ENCODE peak calls at places on chromosome 14, in four cellular contexts. M is aorta, V is lung, T is breast epithelium. Y is an unnamed sample. For H3K4me1, the result is how much of the 10 kb centered on the place peaks cover.

GRCh38 chr14:63182967-63183366 is 21.3 kb upstream of the RHOJ start:
- DNase-seq in M (no peak), V (no peak), T (no peak), Y (no peak)

GRCh38 chr14:57388072-57388471 is 2.3 kb upstream of the NAA30 start:
- DNase-seq in M (no peak), V (no peak), T (no peak), Y (no peak)

GRCh38 chr14:49634547-49635334 is at the start of gene DNAAF2:
- DNase-seq in M (peak), V (peak), T (peak), Y (no peak)

GRCh38 chr14:30896435-30896834 is 22.1 kb downstream of the COCH start:
- DNase-seq in M (no peak), V (no peak), T (no peak), Y (no peak)

GRCh38 chr14:65258391-65258790 is 154.1 kb upstream of the FUT8 start:
- DNase-seq in M (no peak), V (no peak), T (no peak), Y (no peak)

GRCh38 chr14:47012533-47012932 is 361.0 kb upstream of the RPL10L start:
- DNase-seq in M (no peak), V (no peak), T (no peak), Y (no peak)

GRCh38 chr14:21160061-21160610 is 4.3 kb upstream of the OR5AU1 start:
- DNase-seq in M (no peak), V (no peak), T (no peak), Y (no peak)

GRCh38 chr14:34059925-34060746 is 109.3 kb upstream of the EGLN3 start:
- DNase-seq in M (peak), V (peak), T (peak), Y (peak)

GRCh38 chr14:44979273-44979672 is 17.3 kb downstream of the TOGARAM1 start:
- DNase-seq in M (no peak), V (no peak), T (no peak), Y (no peak)

GRCh38 chr14:32692441-32692840 is 246.2 kb upstream of the NPAS3 start:
- DNase-seq in M (no peak), V (no peak), T (no peak), Y (no peak)

GRCh38 chr14:62001988-62002387 is 239.8 kb downstream of the SNAPC1 start:
- DNase-seq in M (no peak), V (no peak), T (no peak), Y (no peak)

GRCh38 chr14:20429801-20430669 is 5.9 kb downstream of the KLHL33 start:
- DNase-seq in M (no peak), V (peak), T (no peak), Y (no peak)

GRCh38 chr14:49218436-49219092 is 367.6 kb downstream of the RPS29 start:
- DNase-seq in M (no peak), V (no peak), T (no peak), Y (no peak)

GRCh38 chr14:31243860-31244259 is 36.3 kb upstream of the HECTD1 start:
- DNase-seq in M (no peak), V (peak), T (no peak), Y (no peak)

GRCh38 chr14:93536945-93537344 is 106.2 kb downstream of the UNC79 start:
- DNase-seq in M (no peak), V (no peak), T (no peak), Y (no peak)

GRCh38 chr14:87908591-87908990 is 84.4 kb downstream of the GALC start:
- DNase-seq in M (no peak), V (no peak), T (no peak), Y (no peak)

GRCh38 chr14:21101802-21102413 is 1.0 kb downstream of the TMEM253 start:
- DNase-seq in M (no peak), V (no peak), T (peak), Y (no peak)

GRCh38 chr14:92517761-92518160 is 4.2 kb downstream of the RIN3 start:
- DNase-seq in M (no peak), V (no peak), T (no peak), Y (no peak)

GRCh38 chr14:55754471-55754870 is 174.5 kb downstream of the KTN1 start:
- DNase-seq in M (no peak), V (no peak), T (no peak), Y (no peak)

GRCh38 chr14:70114621-70115156 is 74.1 kb downstream of the SLC8A3 start:
- DNase-seq in M (no peak), V (no peak), T (no peak), Y (no peak)

GRCh38 chr14:62409185-62409584 is 636.1 kb downstream of the KCNH5 start:
- DNase-seq in M (no peak), V (no peak), T (no peak), Y (no peak)

GRCh38 chr14:91146661-91147060 is 32.8 kb downstream of the DGLUCY start:
- DNase-seq in M (no peak), V (no peak), T (no peak), Y (no peak)

GRCh38 chr14:64502476-64503183 is 1.0 kb downstream of the ZBTB25 start:
- DNase-seq in M (no peak), V (no peak), T (peak), Y (no peak)

GRCh38 chr14:60649815-60650381 is 621 bp upstream of the SIX1 start:
- DNase-seq in M (no peak), V (no peak), T (no peak), Y (no peak)

GRCh38 chr14:60651936-60652673 is 2.8 kb upstream of the SIX1 start:
- DNase-seq in M (no peak), V (no peak), T (no peak), Y (no peak)

GRCh38 chr14:60650382-60650961 is 1.2 kb upstream of the SIX1 start:
- DNase-seq in M (no peak), V (no peak), T (no peak), Y (no peak)

GRCh38 chr14:60652674-60653387 is 3.6 kb upstream of the SIX1 start:
- DNase-seq in M (no peak), V (no peak), T (no peak), Y (no peak)

DNA sequence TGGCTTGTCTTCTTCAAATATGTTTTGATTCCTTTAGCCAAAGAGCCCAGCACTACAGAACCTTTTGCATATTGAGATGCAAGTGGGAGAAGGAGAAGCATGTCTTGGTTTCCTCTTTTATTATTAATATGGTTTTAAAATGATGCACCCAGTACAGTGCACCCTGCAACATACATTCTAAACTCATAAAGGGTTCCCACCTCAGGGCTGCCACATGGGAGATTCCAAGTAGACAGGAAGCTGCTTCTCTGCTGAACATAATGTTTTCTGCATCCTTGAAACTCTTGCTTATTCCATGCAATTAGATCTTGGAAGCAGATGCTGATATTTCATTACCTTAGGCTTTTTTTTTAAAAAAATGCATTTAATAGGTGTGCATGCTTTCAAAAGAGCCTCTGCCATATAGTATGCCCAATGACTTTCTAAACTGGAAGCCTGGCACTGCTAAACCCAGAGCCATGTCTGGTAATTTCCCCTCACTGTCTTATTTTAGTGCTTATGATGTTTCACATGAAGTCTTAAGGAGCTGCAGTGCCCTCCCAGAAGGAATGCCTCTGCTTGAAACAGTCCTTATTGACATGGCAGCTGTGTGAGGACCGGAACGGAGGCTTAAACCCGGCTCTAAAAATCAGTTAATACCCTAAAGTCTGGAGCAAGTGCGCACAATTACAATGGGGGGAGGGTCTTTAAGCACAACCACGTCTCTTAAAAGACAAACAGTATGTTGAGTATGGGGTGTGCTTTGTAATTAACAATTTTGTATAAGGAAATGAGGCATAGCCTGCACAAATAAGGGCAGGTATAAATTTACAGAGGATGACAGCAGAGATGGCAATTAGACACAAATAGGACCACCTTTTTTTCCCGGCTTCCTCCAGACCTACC is 2.0 kb upstream of the SIX1 start:
- DNase-seq in M (no peak), V (no peak), T (no peak), Y (no peak)
- H3K4me1 ChIP-seq in M (under half), V (under half), T (under half), Y (under half)

GRCh38 chr14:76181546-76181945 is 29.8 kb downstream of the GPATCH2L start:
- DNase-seq in M (no peak), V (no peak), T (no peak), Y (no peak)

GRCh38 chr14:76191297-76191696 is 39.6 kb downstream of the GPATCH2L start:
- DNase-seq in M (no peak), V (peak), T (no peak), Y (no peak)

DNA sequence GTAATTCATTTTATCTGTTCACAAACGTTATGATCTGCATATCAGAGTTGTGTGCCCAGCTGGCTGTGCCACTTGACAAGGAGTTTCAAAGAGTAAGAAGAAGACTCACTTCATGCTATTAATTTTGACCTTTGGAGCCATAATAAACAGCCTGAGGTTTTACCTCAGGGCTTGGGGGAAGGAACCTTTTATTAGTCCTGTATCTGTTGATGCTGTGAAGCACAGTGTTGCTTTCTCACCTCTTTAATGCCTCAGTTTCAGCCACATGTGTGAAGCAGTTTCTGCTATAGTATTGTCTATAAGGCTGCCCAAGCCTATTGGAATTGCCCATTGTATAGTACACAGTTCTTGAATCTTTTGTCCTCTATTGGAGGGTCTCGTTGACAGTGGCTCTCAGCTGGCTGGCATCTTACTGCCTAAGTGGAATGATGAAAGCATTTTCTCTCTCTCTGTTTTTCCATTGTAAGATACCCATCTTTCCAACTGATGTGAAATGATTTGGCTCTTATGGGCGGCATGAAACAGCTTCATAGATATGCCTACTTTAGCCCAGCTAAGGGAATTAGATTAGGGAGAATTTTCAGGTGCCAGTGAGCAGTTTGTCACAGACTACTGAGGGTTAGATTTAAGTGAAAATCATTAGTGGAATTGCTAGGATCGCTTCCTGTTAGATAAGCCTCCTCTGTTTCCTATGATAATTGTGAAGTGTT is 34.8 kb downstream of the GPATCH2L start:
- DNase-seq in M (no peak), V (no peak), T (no peak), Y (no peak)
- H3K27ac ChIP-seq in M (no peak), V (no peak), T (no peak), Y (no peak)

DNA sequence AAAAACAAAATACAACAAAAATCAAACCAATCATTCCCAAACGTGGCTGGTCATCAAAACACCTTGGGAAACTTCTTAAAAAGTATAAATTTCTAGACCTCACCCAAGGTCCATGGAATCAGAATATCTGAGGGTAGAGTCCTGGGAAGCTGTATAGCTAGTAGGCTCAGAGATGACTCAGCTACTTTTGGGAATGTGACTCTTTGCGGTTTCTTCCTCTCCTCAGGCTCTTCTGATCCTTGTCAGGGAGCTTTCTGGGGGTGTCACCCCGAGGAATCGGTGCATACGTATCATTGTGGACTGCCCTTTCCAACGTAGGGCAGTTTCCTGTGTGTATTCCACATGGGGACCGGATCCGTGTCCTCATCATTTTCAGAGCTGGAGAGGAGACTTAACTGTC is 14.8 kb downstream of the JDP2 start:
- DNase-seq in M (no peak), V (no peak), T (no peak), Y (no peak)
- H3K4me1 ChIP-seq in M (under half), V (under half), T (under half), Y (half or more)

DNA sequence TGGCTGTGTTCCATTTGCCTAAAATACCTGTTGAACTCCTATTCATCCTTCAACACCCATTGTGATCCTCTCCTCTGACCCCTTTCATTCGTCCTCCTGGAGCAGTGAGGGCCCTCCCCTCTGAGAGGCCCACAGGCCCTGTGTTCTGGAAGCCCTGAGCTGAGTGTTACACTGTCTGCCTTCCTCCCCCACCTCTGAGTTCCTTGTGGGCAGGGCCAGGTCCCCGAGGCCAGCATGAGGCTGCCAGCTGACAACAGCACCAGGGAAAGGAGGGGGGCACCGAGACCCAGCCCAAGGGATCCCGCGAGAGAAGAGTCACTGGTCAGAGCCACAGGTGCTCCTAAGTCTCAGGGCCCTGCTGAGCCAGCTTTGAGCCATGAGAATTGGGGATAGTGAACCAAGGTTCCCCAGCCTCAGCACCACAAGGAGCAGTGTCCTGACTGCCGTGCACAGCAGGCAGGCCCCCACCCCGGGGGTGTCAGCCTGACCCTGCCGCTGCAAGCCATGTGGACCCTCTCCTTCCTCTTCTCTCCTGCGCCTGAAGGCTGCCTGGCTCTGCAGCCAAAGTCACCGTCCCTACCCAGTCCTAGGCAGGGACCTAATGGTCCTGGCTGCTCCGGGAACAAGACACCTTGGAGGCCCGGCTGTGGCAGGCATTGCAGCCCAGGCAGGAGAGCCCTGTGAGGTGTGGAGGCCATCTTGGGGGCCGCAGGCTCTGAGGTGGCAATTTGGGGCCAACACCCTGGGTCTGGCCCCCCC is 52.5 kb downstream of the BEGAIN start:
- DNase-seq in M (peak), V (no peak), T (peak), Y (no peak)
- H3K27ac ChIP-seq in M (no peak), V (no peak), T (peak), Y (no peak)

DNA sequence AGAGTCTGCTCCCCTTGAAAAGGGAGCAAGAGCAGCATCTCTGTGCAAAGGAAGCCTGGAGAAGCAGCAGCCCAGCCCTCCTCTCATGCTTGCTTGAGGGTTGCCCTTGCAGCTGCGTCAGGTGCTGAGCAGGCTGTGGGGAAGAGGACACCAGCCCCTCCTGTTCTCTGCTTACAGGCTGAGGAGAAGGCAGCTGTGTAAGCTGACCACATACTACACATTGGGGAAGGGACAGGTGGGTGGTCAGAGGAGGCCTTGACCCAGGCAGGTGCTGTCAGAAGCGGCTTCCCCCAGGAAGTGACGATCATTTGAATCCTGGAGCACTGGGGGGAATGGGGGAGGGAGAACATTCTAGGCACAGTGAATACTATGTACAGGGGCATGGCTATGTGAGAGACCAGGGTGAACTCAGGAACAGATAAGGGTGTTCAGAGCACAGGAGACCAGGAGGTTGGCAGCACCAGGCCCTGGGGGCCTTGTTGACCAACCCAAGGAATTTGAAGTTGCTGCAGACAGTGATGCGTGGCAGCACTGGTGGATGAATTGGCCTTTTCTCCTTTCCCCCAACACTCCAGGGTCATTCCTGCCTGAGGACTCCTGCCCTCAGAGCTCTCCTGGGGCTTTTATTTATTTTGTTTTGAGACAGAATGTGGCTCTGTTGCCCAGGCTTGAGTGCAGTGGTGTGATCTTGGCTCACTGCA is 2.7 kb upstream of the KLC1 start:
- DNase-seq in M (no peak), V (no peak), T (no peak), Y (no peak)
- H3K4me1 ChIP-seq in M (under half), V (under half), T (under half), Y (under half)

GRCh38 chr14:68247867-68248266 is 428.3 kb downstream of the RAD51B start:
- DNase-seq in M (no peak), V (no peak), T (no peak), Y (no peak)
- H3K27ac ChIP-seq in M (no peak), V (no peak), T (peak), Y (peak)

GRCh38 chr14:71212683-71213107 is 305.4 kb downstream of the PCNX1 start:
- DNase-seq in M (no peak), V (no peak), T (no peak), Y (no peak)
- H3K4me1 ChIP-seq in M (under half), V (under half), T (under half), Y (under half)

GRCh38 chr14:99603471-99603933 is 505 bp downstream of the CCDC85C start:
- DNase-seq in M (no peak), V (no peak), T (no peak), Y (peak)
- H3K27ac ChIP-seq in M (no peak), V (peak), T (peak), Y (peak)